ENCODE peak calls at places on chromosomes 7 and 10, in five cellular contexts. One of them, this sample, is unnamed. For H3K79me2 and H3K4me1, the result is how much of the 10 kb centered on the place peaks cover.

GRCh38 chr10:123139521-123140163 is 3.9 kb downstream of the HMX3 start:
- DNase-seq in GM12878: no peak
- DNase-seq in H1: peak
- DNase-seq in HepG2: peak
- DNase-seq in K562: peak
- DNase-seq in this sample: peak

GRCh38 chr10:124626759-124627380 is 117.3 kb downstream of the FAM53B start:
- DNase-seq in GM12878: peak
- DNase-seq in H1: no peak
- DNase-seq in HepG2: no peak
- DNase-seq in K562: no peak
- DNase-seq in this sample: no peak

GRCh38 chr7:132207211-132207610 is 369.1 kb downstream of the PLXNA4 start:
- DNase-seq in HepG2: no peak
- DNase-seq in H1: no peak
- DNase-seq in GM12878: no peak
- DNase-seq in K562: no peak
- DNase-seq in this sample: no peak

GRCh38 chr7:18352339-18353255 is 143.0 kb upstream of the HDAC9 start:
- DNase-seq in K562: peak
- DNase-seq in GM12878: no peak
- DNase-seq in HepG2: peak
- DNase-seq in H1: peak
- DNase-seq in this sample: peak

GRCh38 chr10:121988361-121989324 is at the start of gene TACC2:
- DNase-seq in GM12878: no peak
- DNase-seq in K562: no peak
- DNase-seq in HepG2: peak
- DNase-seq in H1: no peak
- DNase-seq in this sample: peak

GRCh38 chr7:73770002-73770859 is at the start of gene CLDN3:
- DNase-seq in GM12878: no peak
- DNase-seq in K562: peak
- DNase-seq in HepG2: no peak
- DNase-seq in H1: peak
- DNase-seq in this sample: peak

GRCh38 chr7:95609277-95609971 is 13.1 kb upstream of the PDK4 start:
- DNase-seq in GM12878: no peak
- DNase-seq in K562: no peak
- DNase-seq in H1: no peak
- DNase-seq in HepG2: peak
- DNase-seq in this sample: no peak

GRCh38 chr7:117283779-117284178 is 39.1 kb downstream of the WNT2 start:
- DNase-seq in HepG2: no peak
- DNase-seq in H1: peak
- DNase-seq in K562: no peak
- DNase-seq in GM12878: no peak
- DNase-seq in this sample: no peak

GRCh38 chr10:96747734-96748550 is 27.6 kb upstream of the PIK3AP1 start:
- DNase-seq in HepG2: peak
- DNase-seq in H1: no peak
- DNase-seq in GM12878: peak
- DNase-seq in K562: no peak
- DNase-seq in this sample: no peak

GRCh38 chr7:112228632-112229031 is 22.1 kb downstream of the ZNF277 start:
- DNase-seq in H1: no peak
- DNase-seq in K562: no peak
- DNase-seq in GM12878: no peak
- DNase-seq in HepG2: no peak
- DNase-seq in this sample: no peak

GRCh38 chr7:112223310-112223709 is 16.8 kb downstream of the ZNF277 start:
- DNase-seq in HepG2: no peak
- DNase-seq in K562: no peak
- DNase-seq in GM12878: no peak
- DNase-seq in H1: no peak
- DNase-seq in this sample: no peak

GRCh38 chr7:112224186-112224585 is 17.7 kb downstream of the ZNF277 start:
- DNase-seq in K562: no peak
- DNase-seq in GM12878: no peak
- DNase-seq in HepG2: no peak
- DNase-seq in H1: no peak
- DNase-seq in this sample: no peak

GRCh38 chr7:112226701-112227276 is 20.3 kb downstream of the ZNF277 start:
- DNase-seq in K562: no peak
- DNase-seq in H1: no peak
- DNase-seq in GM12878: no peak
- DNase-seq in HepG2: no peak
- DNase-seq in this sample: no peak

DNA sequence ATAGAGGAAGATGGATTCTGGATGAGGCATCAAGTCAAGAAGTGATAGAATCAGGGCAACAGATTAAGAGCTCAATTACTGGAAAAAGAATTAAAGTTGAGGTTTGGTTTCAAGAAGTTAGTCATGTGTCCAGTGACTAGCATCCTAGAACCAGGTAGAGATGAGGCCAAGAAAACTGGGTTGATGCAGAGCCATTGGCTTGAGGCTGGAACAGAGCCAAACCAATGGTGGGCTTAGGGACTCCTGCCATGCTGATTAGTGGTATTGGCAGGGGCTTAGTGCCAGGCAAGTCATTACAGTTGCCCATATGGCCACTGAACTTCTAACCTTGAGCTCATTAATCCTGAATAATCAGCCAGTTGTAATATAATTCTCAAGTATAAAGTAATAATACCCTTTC is 18.5 kb downstream of the ZNF277 start:
- DNase-seq in HepG2: no peak
- DNase-seq in H1: no peak
- DNase-seq in GM12878: no peak
- DNase-seq in K562: peak
- DNase-seq in this sample: no peak
- H3K79me2 ChIP-seq in HepG2: half or more
- H3K79me2 ChIP-seq in H1: half or more
- H3K79me2 ChIP-seq in GM12878: under half
- H3K79me2 ChIP-seq in K562: under half
- H3K79me2 ChIP-seq in this sample: under half

GRCh38 chr7:2763607-2764006 is 75.6 kb downstream of the AMZ1 start:
- DNase-seq in H1: no peak
- DNase-seq in K562: no peak
- DNase-seq in GM12878: no peak
- DNase-seq in HepG2: no peak
- DNase-seq in this sample: no peak
- H3K4me1 ChIP-seq in H1: under half
- H3K4me1 ChIP-seq in K562: under half
- H3K4me1 ChIP-seq in GM12878: under half
- H3K4me1 ChIP-seq in HepG2: under half
- H3K4me1 ChIP-seq in this sample: under half

DNA sequence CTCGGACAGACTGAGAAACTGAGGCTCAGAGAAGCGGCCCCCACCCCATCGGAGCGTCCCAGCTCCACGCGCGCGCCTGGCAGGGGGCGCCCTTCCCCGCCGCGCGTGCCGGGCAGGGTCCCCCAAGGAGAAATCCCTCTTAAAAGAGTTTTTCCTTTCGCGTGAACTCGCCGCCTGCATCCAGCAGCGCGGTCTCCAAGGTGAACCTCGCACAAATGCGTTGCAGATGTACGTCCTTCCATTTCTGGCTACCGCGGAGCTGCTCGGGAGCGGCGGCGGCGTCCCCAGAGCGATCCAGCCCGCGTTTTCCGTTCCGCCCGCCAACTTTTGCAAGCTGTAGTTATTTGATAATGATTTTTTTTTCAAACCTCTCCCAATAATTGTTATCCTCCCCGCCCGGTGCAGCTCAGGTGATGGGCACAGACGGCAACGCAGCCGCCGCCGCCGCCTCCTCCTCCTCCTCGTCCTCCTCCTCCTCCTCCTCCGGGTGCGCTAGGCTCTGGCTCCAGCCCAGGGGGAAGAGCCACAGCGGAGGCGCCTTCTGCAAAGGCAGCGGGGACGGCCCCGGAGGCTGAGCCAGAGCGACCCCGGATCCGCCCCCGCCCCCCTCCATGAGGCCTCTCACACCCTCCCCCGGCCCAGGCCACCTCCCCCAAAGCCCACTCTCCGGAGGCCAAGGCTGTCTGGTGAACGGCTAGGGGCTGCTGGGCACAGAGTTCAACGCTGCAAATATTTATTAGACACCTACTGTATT is 74.0 kb upstream of the CUX1 start:
- DNase-seq in K562: peak
- DNase-seq in HepG2: no peak
- DNase-seq in GM12878: no peak
- DNase-seq in H1: peak
- DNase-seq in this sample: no peak
- TF ChIP-seq CEBPB in K562: no peak
- TF ChIP-seq CEBPB in HepG2: no peak
- TF ChIP-seq CEBPB in GM12878: no peak
- TF ChIP-seq CEBPB in H1: no peak
- TF ChIP-seq CEBPB in this sample: no peak

GRCh38 chr7:118502235-118502634 is 277.7 kb downstream of the ANKRD7 start:
- DNase-seq in K562: no peak
- DNase-seq in H1: no peak
- DNase-seq in HepG2: no peak
- DNase-seq in GM12878: no peak
- DNase-seq in this sample: no peak
- H3K79me2 ChIP-seq in K562: under half
- H3K79me2 ChIP-seq in H1: under half
- H3K79me2 ChIP-seq in HepG2: under half
- H3K79me2 ChIP-seq in GM12878: under half
- H3K79me2 ChIP-seq in this sample: under half

This sample was measured in HCT116.